ENCODE peak calls at places on chromosomes 1 and 21, in seven cellular contexts. P is AG04450; H is left ventricle myocardium inferior; J is GM23248; K is caudate nucleus; W is effector memory CD4-positive, alpha-beta T cell; T is coronary artery. Z is an unnamed sample.

GRCh38 chr1:145719230-145720079 is at the start of gene CD160:
- DNase-seq in J (no peak), T (no peak), P (no peak), H (no peak), K (no peak), W (no peak), Z (no peak)

GRCh38 chr1:89260042-89260441 is 12.6 kb downstream of the GBP5 start:
- DNase-seq in W (no peak), P (no peak), T (no peak), J (no peak), K (no peak), H (no peak), Z (no peak)

GRCh38 chr1:99268021-99268420 is 3.7 kb downstream of the PLPPR4 start:
- DNase-seq in H (no peak), T (no peak), W (no peak), K (no peak), J (peak), P (no peak), Z (no peak)

GRCh38 chr1:78619803-78620579 is at the start of gene IFI44L:
- DNase-seq in W (peak), P (peak), K (no peak), J (peak), H (peak), T (no peak), Z (no peak)

GRCh38 chr21:29521872-29522271 is 223.2 kb downstream of the BACH1 start:
- DNase-seq in H (no peak), K (no peak), W (no peak), T (no peak), P (no peak), J (no peak), Z (no peak)

GRCh38 chr1:161085165-161085564 is 4.2 kb downstream of the NECTIN4 start:
- DNase-seq in P (no peak), W (no peak), K (no peak), H (no peak), T (no peak), J (peak), Z (no peak)

GRCh38 chr1:53593758-53594380 is 134.7 kb downstream of the DMRTB1 start:
- DNase-seq in H (peak), J (no peak), W (no peak), K (no peak), P (no peak), T (no peak), Z (no peak)

GRCh38 chr1:20735581-20736111 is 3.1 kb upstream of the SH2D5 start:
- DNase-seq in W (no peak), P (no peak), K (no peak), H (no peak), T (no peak), J (no peak), Z (no peak)

GRCh38 chr1:30714025-30714424 is 9.4 kb downstream of the MATN1 start:
- DNase-seq in W (no peak), H (no peak), T (no peak), K (no peak), J (no peak), P (no peak), Z (no peak)

GRCh38 chr1:9494936-9495758 is 44.1 kb upstream of the SLC25A33 start:
- DNase-seq in W (peak), K (no peak), P (no peak), H (peak), T (no peak), J (peak), Z (no peak)

GRCh38 chr1:150576794-150577556 is 2.4 kb downstream of the MCL1 start:
- DNase-seq in W (no peak), P (no peak), K (no peak), J (peak), H (no peak), T (no peak), Z (no peak)

GRCh38 chr1:193069748-193070394 is 10.5 kb downstream of the RO60 start:
- DNase-seq in P (no peak), K (no peak), T (no peak), H (no peak), W (no peak), J (peak), Z (no peak)

GRCh38 chr1:218498061-218498938 is 153.2 kb downstream of the TGFB2 start:
- DNase-seq in T (no peak), H (no peak), P (no peak), J (peak), K (no peak), W (no peak), Z (no peak)

GRCh38 chr1:218494000-218494399 is 148.9 kb downstream of the TGFB2 start:
- DNase-seq in P (no peak), H (no peak), J (no peak), K (no peak), W (no peak), T (no peak), Z (no peak)

GRCh38 chr1:218495931-218496330 is 150.8 kb downstream of the TGFB2 start:
- DNase-seq in H (no peak), K (no peak), J (no peak), W (no peak), T (no peak), P (no peak), Z (no peak)

GRCh38 chr1:218494449-218494852 is 149.3 kb downstream of the TGFB2 start:
- DNase-seq in W (no peak), H (no peak), P (no peak), T (no peak), J (no peak), K (no peak), Z (no peak)

DNA sequence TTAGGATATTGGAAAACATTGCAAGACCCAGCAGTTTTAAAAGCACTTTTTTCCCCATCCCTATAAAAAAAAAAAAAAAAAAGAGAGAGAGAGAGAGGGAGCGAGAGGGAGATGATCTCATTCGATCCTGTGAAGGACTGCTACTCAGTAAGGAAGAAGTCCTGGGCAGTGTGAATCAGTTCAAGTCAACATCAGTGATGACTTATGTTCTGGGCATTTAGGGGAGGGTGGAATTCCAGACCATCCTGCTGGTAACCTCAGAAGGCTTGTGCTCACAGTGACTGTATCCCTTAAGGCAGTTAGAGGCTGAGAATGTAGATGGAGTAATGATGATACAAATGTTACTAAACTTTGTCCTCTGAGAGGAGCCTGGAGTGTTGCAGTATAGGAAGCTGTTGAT is 151.4 kb downstream of the TGFB2 start:
- DNase-seq in W (no peak), P (peak), K (no peak), J (peak), T (no peak), H (no peak), Z (no peak)
- H3K27ac ChIP-seq in W (no peak), P (no peak), K (no peak), J (peak), T (peak), H (no peak), Z (no peak)

GRCh38 chr1:167274061-167274460 is 53.4 kb downstream of the POU2F1 start:
- DNase-seq in J (no peak), K (no peak), T (no peak), P (no peak), W (no peak), H (no peak), Z (no peak)
- H3K27ac ChIP-seq in J (no peak), K (no peak), T (no peak), P (no peak), W (no peak), H (no peak), Z (no peak)

GRCh38 chr1:106435269-106435668 is 621.2 kb upstream of the PRMT6 start:
- DNase-seq in T (no peak), H (no peak), J (no peak), W (no peak), P (no peak), K (no peak), Z (no peak)
- H3K27ac ChIP-seq in T (no peak), H (no peak), J (no peak), W (no peak), P (no peak), K (no peak), Z (no peak)

DNA sequence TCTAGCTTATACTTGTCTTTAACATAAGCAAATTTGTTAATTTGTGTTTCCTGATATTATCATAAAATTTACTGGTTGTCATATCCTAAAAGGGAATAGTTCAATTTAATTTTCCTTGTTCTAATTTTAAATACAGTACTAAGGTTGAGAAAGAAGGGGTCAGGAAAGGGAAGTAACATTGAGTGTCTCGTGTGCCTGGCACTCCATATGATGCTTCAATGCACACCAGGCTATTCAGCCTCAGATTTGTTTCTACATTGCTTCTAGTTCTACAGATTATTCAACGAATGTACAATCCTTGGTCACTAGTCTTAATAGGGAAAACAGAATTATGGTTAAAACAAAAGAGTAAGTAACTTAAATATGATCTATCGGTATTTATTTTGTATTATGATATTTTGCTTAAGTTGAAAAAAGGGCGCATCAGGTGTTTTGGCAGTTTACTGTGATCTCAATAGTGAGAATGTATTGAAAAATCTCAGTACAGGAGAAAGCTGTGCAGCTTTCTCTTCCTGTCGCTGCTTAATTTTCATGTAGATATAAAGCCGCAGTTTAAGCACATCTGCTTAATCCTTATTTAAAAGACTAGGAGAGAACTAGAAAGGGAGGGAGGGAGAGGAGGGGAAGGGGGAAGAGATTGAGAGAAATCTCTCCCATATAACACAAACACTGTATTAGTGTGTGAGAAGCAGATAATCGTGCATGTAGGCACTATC is 13.0 kb downstream of the PTPRC start:
- DNase-seq in P (no peak), K (no peak), H (no peak), T (no peak), J (no peak), W (no peak), Z (no peak)
- H3K27ac ChIP-seq in P (no peak), K (no peak), H (no peak), T (no peak), J (no peak), W (peak), Z (no peak)

DNA sequence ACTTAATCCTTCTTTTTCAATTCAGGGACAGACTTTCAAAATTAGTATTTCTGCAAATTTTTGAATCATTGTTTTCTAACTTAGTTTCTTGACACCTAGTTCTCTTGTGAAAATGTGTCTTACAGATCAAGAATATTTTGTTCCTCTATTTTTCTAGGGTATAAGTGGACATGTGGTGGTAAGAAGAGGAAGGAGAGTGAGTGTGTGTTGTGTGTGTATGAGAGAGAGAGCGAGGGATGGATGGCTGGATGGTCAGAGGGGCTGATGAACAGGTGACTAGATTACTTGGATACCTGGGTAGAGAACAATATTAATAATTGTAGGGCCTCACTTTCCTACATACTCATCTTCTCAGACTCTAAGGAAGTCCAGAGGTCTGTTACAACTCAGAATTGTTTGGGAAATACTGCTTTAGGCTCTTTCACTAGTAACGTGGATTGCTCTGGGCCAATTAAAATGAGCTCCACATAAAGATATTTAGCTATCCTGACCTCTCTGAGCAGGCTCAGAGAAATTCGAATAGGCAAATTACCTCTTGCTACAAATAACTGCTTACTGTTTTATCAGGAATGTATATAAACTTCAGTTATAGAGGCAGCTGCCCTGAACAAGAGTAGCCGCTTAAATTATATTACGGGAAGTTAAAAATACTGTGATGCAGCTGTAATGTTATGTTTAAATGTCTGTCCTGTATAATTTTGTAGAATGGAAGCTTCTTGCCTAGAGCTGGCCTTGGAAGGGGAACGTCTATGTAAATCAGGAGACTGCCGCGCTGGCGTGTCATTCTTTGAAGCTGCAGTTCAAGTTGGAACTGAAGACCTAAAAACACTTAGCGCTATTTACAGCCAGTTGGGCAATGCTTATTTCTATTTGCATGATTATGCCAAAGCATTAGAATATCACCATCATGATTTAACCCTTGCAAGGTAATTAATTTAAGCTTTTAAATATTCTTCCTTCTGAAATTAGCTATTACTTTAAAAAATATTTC is 19.7 kb downstream of the GPSM2 start:
- DNase-seq in P (peak), K (no peak), J (peak), T (no peak), H (no peak), W (no peak), Z (no peak)
- H3K27ac ChIP-seq in P (peak), K (peak), J (peak), T (no peak), H (no peak), W (no peak), Z (peak)